ENCODE peak calls at places on chromosomes 11 and 22, in six cellular contexts. D is spleen, G is stomach, B is cardiac muscle cell, P is dorsolateral prefrontal cortex, R is fibroblast of lung. J is an unnamed sample. For H3K27me3, the result is how much of the 10 kb centered on the place peaks cover.

GRCh38 chr22:11627798-11628650 is 3900.0 kb upstream of the OR11H1 start:
- DNase-seq in D (peak), G (no peak), B (no peak), P (peak), R (no peak), J (no peak)

GRCh38 chr11:134074346-134074745 is 5.5 kb downstream of the JAM3 start:
- DNase-seq in D (no peak), G (no peak), B (no peak), P (no peak), R (peak), J (no peak)

GRCh38 chr11:132008872-132009271 is 638.5 kb downstream of the NTM start:
- DNase-seq in D (no peak), G (no peak), B (peak), P (no peak), R (no peak), J (no peak)

GRCh38 chr22:50199836-50200332 is 927 bp upstream of the SELENOO start:
- DNase-seq in D (peak), G (peak), B (peak), P (no peak), R (peak), J (no peak)

GRCh38 chr11:11841121-11841604 is 609 bp upstream of the USP47 start:
- DNase-seq in D (no peak), G (peak), B (peak), P (peak), R (peak), J (no peak)

GRCh38 chr11:112294688-112295340 is 34.2 kb upstream of the PLET1 start:
- DNase-seq in D (no peak), G (no peak), B (no peak), P (no peak), R (peak), J (no peak)

GRCh38 chr11:559712-560304 is 730 bp downstream of the LMNTD2 start:
- DNase-seq in D (peak), G (peak), B (no peak), P (no peak), R (no peak), J (no peak)

GRCh38 chr22:38947321-38948112 is 9.9 kb upstream of the APOBEC3A start:
- DNase-seq in D (no peak), G (no peak), B (no peak), P (no peak), R (no peak), J (no peak)

GRCh38 chr11:60005360-60005759 is 11.6 kb upstream of the OOSP4B start:
- DNase-seq in D (no peak), G (no peak), B (no peak), P (no peak), R (no peak), J (peak)

GRCh38 chr22:33737662-33738061 is 182.6 kb downstream of the LARGE1 start:
- DNase-seq in D (no peak), G (no peak), B (no peak), P (no peak), R (no peak), J (no peak)

GRCh38 chr22:24236656-24237055 is 8.2 kb downstream of the GGT5 start:
- DNase-seq in D (no peak), G (no peak), B (no peak), P (no peak), R (no peak), J (no peak)

GRCh38 chr22:20587206-20587958 is 80.0 kb downstream of the MED15 start:
- DNase-seq in D (peak), G (no peak), B (no peak), P (no peak), R (no peak), J (no peak)

GRCh38 chr11:16843307-16843706 is 104.9 kb downstream of the C11orf58 start:
- DNase-seq in D (no peak), G (peak), B (peak), P (no peak), R (no peak), J (peak)

GRCh38 chr11:2687223-2687530 is 12.6 kb downstream of the KCNQ1OT1 start:
- DNase-seq in D (peak), G (no peak), B (no peak), P (no peak), R (no peak), J (no peak)

GRCh38 chr11:116224154-116224888 is 548.5 kb downstream of the BUD13 start:
- DNase-seq in D (no peak), G (peak), B (peak), P (peak), R (peak), J (peak)

GRCh38 chr22:46810856-46811786 is 48.7 kb downstream of the TBC1D22A start:
- DNase-seq in D (no peak), G (peak), B (no peak), P (no peak), R (no peak), J (no peak)

GRCh38 chr11:72230764-72231365 is 6.3 kb downstream of the INPPL1 start:
- DNase-seq in D (no peak), G (peak), B (no peak), P (no peak), R (no peak), J (no peak)

GRCh38 chr11:110479445-110480101 is 49.8 kb downstream of the FDX1 start:
- DNase-seq in D (no peak), G (no peak), B (peak), P (no peak), R (peak), J (peak)
- TF ChIP-seq CTCF in D (no peak), G (no peak), B (no peak), P (no peak), R (no peak), J (no peak)

GRCh38 chr11:46684364-46684763 is 16.1 kb downstream of the ARHGAP1 start:
- DNase-seq in D (no peak), G (no peak), B (no peak), P (no peak), R (no peak), J (no peak)
- H3K27me3 ChIP-seq in D (under half), G (under half), B (under half), P (under half), R (under half), J (under half)

GRCh38 chr11:34583818-34584217 is 37.1 kb upstream of the EHF start:
- DNase-seq in D (no peak), G (no peak), B (no peak), P (no peak), R (no peak), J (no peak)
- TF ChIP-seq CTCF in D (no peak), G (no peak), B (no peak), P (no peak), R (no peak), J (no peak)

GRCh38 chr11:122978303-122978620 is 3.4 kb downstream of the BSX start:
- DNase-seq in D (no peak), G (no peak), B (no peak), P (no peak), R (no peak), J (no peak)

GRCh38 chr11:122977455-122978302 is 4.0 kb downstream of the BSX start:
- DNase-seq in D (no peak), G (no peak), B (peak), P (no peak), R (no peak), J (no peak)

GRCh38 chr11:122976396-122976733 is 5.3 kb downstream of the BSX start:
- DNase-seq in D (no peak), G (no peak), B (no peak), P (no peak), R (no peak), J (no peak)

GRCh38 chr11:122979103-122979814 is 2.4 kb downstream of the BSX start:
- DNase-seq in D (no peak), G (no peak), B (no peak), P (no peak), R (no peak), J (no peak)

DNA sequence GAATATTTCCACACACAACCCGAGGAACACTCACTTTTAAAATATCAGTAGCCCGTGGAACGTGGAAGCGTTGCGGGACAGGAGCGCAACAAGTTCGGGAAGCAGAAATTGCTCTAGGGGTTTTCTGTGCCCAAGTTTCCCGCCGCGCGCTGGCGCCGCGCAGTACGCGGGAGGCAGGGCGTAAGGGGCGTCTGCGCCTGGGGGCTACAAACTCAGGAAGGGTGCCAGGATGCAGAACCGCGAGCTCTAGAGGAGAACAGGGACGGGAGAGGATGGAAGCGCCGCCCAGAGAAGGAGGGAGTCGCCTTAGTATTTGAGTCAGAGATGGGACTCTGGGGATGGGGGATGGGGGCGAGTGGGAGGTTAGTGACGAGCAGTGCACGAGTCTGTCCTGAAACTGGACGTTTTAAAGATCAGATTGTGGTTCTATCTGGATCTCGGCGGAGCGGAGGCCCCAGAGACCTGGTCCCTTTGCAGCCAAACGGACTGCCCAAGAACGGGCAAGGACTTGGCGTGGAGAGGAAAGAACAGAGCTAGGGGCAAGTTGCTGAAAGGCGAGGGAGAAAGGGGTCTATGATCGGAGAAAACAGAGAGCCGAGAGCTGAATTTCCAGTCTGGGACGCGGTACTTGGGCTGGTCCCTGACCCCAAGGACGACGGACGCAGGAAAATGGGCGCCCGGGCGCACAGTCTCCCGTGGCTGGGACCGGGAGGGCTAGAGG is 4.7 kb downstream of the BSX start:
- DNase-seq in D (no peak), G (no peak), B (no peak), P (no peak), R (no peak), J (no peak)
- H3K27me3 ChIP-seq in D (half or more), G (half or more), B (half or more), P (half or more), R (half or more), J (half or more)

DNA sequence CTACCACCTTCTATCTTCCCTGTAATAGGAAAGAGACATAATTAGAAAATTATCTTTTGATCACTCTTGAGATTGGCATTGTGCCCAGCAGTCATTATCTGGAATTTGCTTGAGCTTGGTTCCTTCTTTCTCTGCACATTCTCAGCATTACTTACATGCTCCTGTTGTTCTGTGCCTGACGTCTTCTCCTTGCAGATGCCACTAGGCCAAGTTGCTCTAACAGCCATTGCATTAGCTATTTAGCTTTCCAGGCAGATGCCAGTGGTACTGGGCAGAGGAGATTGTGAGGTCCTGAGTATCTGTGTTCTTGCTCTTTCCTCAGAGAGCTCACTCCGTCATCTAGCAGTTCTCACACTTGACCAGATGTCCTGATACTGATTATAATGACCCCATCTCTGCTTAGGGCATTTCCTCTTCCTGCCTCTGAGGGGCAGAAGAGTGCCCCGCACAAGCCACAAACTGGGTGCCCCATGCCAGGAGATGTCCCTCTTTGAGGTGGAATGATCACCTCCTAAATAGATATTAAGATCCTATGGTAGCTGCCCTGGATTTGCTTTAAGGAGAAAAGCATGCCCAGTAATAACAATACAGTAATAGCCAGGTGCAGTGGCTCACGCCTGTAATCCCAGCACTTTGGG is 30.7 kb downstream of the ARHGAP1 start:
- DNase-seq in D (no peak), G (peak), B (no peak), P (no peak), R (no peak), J (no peak)
- TF ChIP-seq CTCF in D (peak), G (peak), B (peak), P (peak), R (no peak), J (peak)